ENCODE peak calls at places on chromosomes 12 and 14, in four cellular contexts. Q, I, G and P are unnamed samples.

GRCh38 chr12:96258451-96258933 is 64.3 kb downstream of the ELK3 start:
- DNase-seq in I (no peak), G (peak), Q (peak), P (peak)

GRCh38 chr12:80509781-80510556 is 65.9 kb downstream of the PTPRQ start:
- DNase-seq in G (no peak), Q (no peak), I (no peak), P (no peak)

GRCh38 chr12:8629486-8630033 is 16.9 kb upstream of the AICDA start:
- DNase-seq in Q (no peak), G (no peak), I (no peak), P (no peak)

GRCh38 chr14:33679461-33680225 is 271.2 kb downstream of the EGLN3 start:
- DNase-seq in Q (no peak), I (no peak), G (no peak), P (no peak)

GRCh38 chr12:6608592-6609311 is 1.6 kb upstream of the CHD4 start:
- DNase-seq in Q (no peak), I (peak), G (no peak), P (no peak)

GRCh38 chr12:29640589-29641345 is 143.0 kb downstream of the TMTC1 start:
- DNase-seq in I (no peak), Q (peak), G (peak), P (no peak)

GRCh38 chr14:99511421-99512109 is 30.4 kb downstream of the CCNK start:
- DNase-seq in I (peak), Q (peak), G (no peak), P (peak)

GRCh38 chr14:104931771-104932675 is 7.3 kb downstream of the PLD4 start:
- DNase-seq in I (no peak), G (peak), Q (peak), P (no peak)

GRCh38 chr12:98416845-98417244 is 98.5 kb upstream of the TMPO start:
- DNase-seq in Q (no peak), I (no peak), G (no peak), P (no peak)

GRCh38 chr12:90058721-90059120 is 350.1 kb upstream of the ATP2B1 start:
- DNase-seq in Q (no peak), I (no peak), G (no peak), P (no peak)

GRCh38 chr12:109840349-109841073 is 7.3 kb upstream of the TRPV4 start:
- DNase-seq in G (peak), I (no peak), Q (no peak), P (no peak)

GRCh38 chr14:73143003-73143402 is 6.7 kb downstream of the PSEN1 start:
- DNase-seq in I (no peak), G (peak), Q (no peak), P (no peak)

GRCh38 chr12:30329281-30329680 is 366.4 kb downstream of the IPO8 start:
- DNase-seq in G (no peak), I (no peak), Q (no peak), P (no peak)

GRCh38 chr12:90253674-90254181 is 545.1 kb upstream of the ATP2B1 start:
- DNase-seq in G (no peak), I (peak), Q (peak), P (peak)

GRCh38 chr12:15322164-15323054 is at the start of gene PTPRO:
- DNase-seq in I (no peak), G (peak), Q (no peak), P (peak)

GRCh38 chr14:45118594-45118993 is 15.7 kb downstream of the FKBP3 start:
- DNase-seq in Q (no peak), G (no peak), I (no peak), P (no peak)

GRCh38 chr12:24714237-24714636 is 234.7 kb downstream of the BCAT1 start:
- DNase-seq in Q (no peak), I (no peak), G (no peak), P (no peak)

GRCh38 chr14:22390824-22391461 is 198.1 kb downstream of the DAD1 start:
- DNase-seq in Q (no peak), G (no peak), I (no peak), P (no peak)

GRCh38 chr12:111691262-111691661 is 5.4 kb downstream of the ACAD10 start:
- DNase-seq in Q (no peak), G (no peak), I (no peak), P (no peak)

GRCh38 chr12:51976376-51977160 is 25.1 kb downstream of the ACVR1B start:
- DNase-seq in I (no peak), Q (no peak), G (no peak), P (no peak)

GRCh38 chr14:21735639-21736307 is 62.2 kb upstream of the OR4E1 start:
- DNase-seq in I (no peak), G (no peak), Q (no peak), P (no peak)

GRCh38 chr12:89427508-89428156 is 75.3 kb upstream of the DUSP6 start:
- DNase-seq in Q (no peak), G (no peak), I (no peak), P (no peak)

GRCh38 chr14:59301354-59301753 is 112.9 kb downstream of the DAAM1 start:
- DNase-seq in I (no peak), G (no peak), Q (no peak), P (no peak)

GRCh38 chr12:97313471-97314190 is 149.0 kb upstream of the RMST start:
- DNase-seq in Q (no peak), G (no peak), I (no peak), P (no peak)

GRCh38 chr12:27523305-27523641 is 733 bp upstream of the PPFIBP1 start:
- DNase-seq in Q (no peak), I (no peak), G (peak), P (no peak)

GRCh38 chr12:117127933-117128823 is 29.0 kb upstream of the TESC start:
- DNase-seq in I (no peak), G (no peak), Q (no peak), P (no peak)

GRCh38 chr14:50688875-50689274 is 20.8 kb upstream of the SAV1 start:
- DNase-seq in Q (no peak), G (no peak), I (no peak), P (no peak)

GRCh38 chr12:4030938-4031702 is 157.9 kb upstream of the PARP11 start:
- DNase-seq in Q (peak), G (peak), I (peak), P (peak)

GRCh38 chr12:102876883-102877282 is 40.2 kb downstream of the PAH start:
- DNase-seq in G (no peak), Q (no peak), I (no peak), P (no peak)

GRCh38 chr12:23909559-23909958 is 39.9 kb downstream of the SOX5 start:
- DNase-seq in I (no peak), G (peak), Q (no peak), P (no peak)

GRCh38 chr14:37252434-37252833 is 54.7 kb downstream of the MIPOL1 start:
- DNase-seq in I (no peak), Q (no peak), G (no peak), P (no peak)

GRCh38 chr14:100677925-100678765 is 48.5 kb upstream of the DLK1 start:
- DNase-seq in Q (peak), I (no peak), G (peak), P (peak)